ENCODE peak calls at places on chromosomes 6 and 20, in nine cellular contexts. One of them, this sample, is unnamed.

GRCh38 chr6:4872841-4873240 is 96.6 kb downstream of the CDYL start:
- DNase-seq in CD4-positive, alpha-beta T cell: no peak
- DNase-seq in AG04450: no peak
- DNase-seq in caudate nucleus: no peak
- DNase-seq in psoas muscle: no peak
- DNase-seq in effector memory CD4-positive, alpha-beta T cell: no peak
- DNase-seq in RWPE2: no peak
- DNase-seq in adrenal gland: no peak
- DNase-seq in SJSA1: no peak
- DNase-seq in this sample: no peak

GRCh38 chr6:145544031-145544430 is 191.3 kb downstream of the EPM2A start:
- DNase-seq in CD4-positive, alpha-beta T cell: no peak
- DNase-seq in AG04450: peak
- DNase-seq in caudate nucleus: no peak
- DNase-seq in psoas muscle: peak
- DNase-seq in effector memory CD4-positive, alpha-beta T cell: no peak
- DNase-seq in RWPE2: peak
- DNase-seq in adrenal gland: peak
- DNase-seq in SJSA1: no peak
- DNase-seq in this sample: peak

GRCh38 chr20:58888103-58888502 is 35.6 kb downstream of the GNAS start:
- DNase-seq in CD4-positive, alpha-beta T cell: no peak
- DNase-seq in AG04450: no peak
- DNase-seq in caudate nucleus: no peak
- DNase-seq in psoas muscle: no peak
- DNase-seq in effector memory CD4-positive, alpha-beta T cell: no peak
- DNase-seq in RWPE2: no peak
- DNase-seq in adrenal gland: no peak
- DNase-seq in SJSA1: no peak
- DNase-seq in this sample: no peak

GRCh38 chr6:44127186-44128019 is at the start of the genes MRPL14 and TMEM63B:
- DNase-seq in CD4-positive, alpha-beta T cell: peak
- DNase-seq in AG04450: peak
- DNase-seq in caudate nucleus: peak
- DNase-seq in psoas muscle: peak
- DNase-seq in effector memory CD4-positive, alpha-beta T cell: peak
- DNase-seq in RWPE2: no peak
- DNase-seq in adrenal gland: peak
- DNase-seq in SJSA1: peak
- DNase-seq in this sample: no peak

GRCh38 chr6:168373389-168373788 is 53.8 kb upstream of the DACT2 start:
- DNase-seq in CD4-positive, alpha-beta T cell: no peak
- DNase-seq in AG04450: no peak
- DNase-seq in caudate nucleus: no peak
- DNase-seq in psoas muscle: no peak
- DNase-seq in effector memory CD4-positive, alpha-beta T cell: no peak
- DNase-seq in RWPE2: no peak
- DNase-seq in adrenal gland: no peak
- DNase-seq in SJSA1: no peak
- DNase-seq in this sample: no peak

GRCh38 chr6:42120895-42121865 is 21.2 kb downstream of the C6orf132 start:
- DNase-seq in CD4-positive, alpha-beta T cell: no peak
- DNase-seq in AG04450: no peak
- DNase-seq in caudate nucleus: no peak
- DNase-seq in psoas muscle: no peak
- DNase-seq in effector memory CD4-positive, alpha-beta T cell: no peak
- DNase-seq in RWPE2: no peak
- DNase-seq in adrenal gland: no peak
- DNase-seq in SJSA1: no peak
- DNase-seq in this sample: no peak

GRCh38 chr6:156190270-156190669 is 586.9 kb upstream of the ARID1B start:
- DNase-seq in CD4-positive, alpha-beta T cell: no peak
- DNase-seq in AG04450: no peak
- DNase-seq in caudate nucleus: no peak
- DNase-seq in psoas muscle: no peak
- DNase-seq in effector memory CD4-positive, alpha-beta T cell: no peak
- DNase-seq in RWPE2: no peak
- DNase-seq in adrenal gland: no peak
- DNase-seq in SJSA1: no peak
- DNase-seq in this sample: no peak

GRCh38 chr6:22447191-22447590 is 122.2 kb upstream of the HDGFL1 start:
- DNase-seq in CD4-positive, alpha-beta T cell: no peak
- DNase-seq in AG04450: no peak
- DNase-seq in caudate nucleus: no peak
- DNase-seq in psoas muscle: peak
- DNase-seq in effector memory CD4-positive, alpha-beta T cell: no peak
- DNase-seq in RWPE2: no peak
- DNase-seq in adrenal gland: peak
- DNase-seq in SJSA1: no peak
- DNase-seq in this sample: no peak

GRCh38 chr6:164102701-164103100 is 688.2 kb downstream of the QKI start:
- DNase-seq in CD4-positive, alpha-beta T cell: no peak
- DNase-seq in AG04450: no peak
- DNase-seq in caudate nucleus: no peak
- DNase-seq in psoas muscle: no peak
- DNase-seq in effector memory CD4-positive, alpha-beta T cell: no peak
- DNase-seq in RWPE2: no peak
- DNase-seq in adrenal gland: no peak
- DNase-seq in SJSA1: no peak
- DNase-seq in this sample: no peak
- H3K27ac ChIP-seq in CD4-positive, alpha-beta T cell: no peak
- H3K27ac ChIP-seq in AG04450: no peak
- H3K27ac ChIP-seq in caudate nucleus: peak
- H3K27ac ChIP-seq in psoas muscle: no peak
- H3K27ac ChIP-seq in effector memory CD4-positive, alpha-beta T cell: no peak
- H3K27ac ChIP-seq in RWPE2: no peak
- H3K27ac ChIP-seq in adrenal gland: no peak
- H3K27ac ChIP-seq in SJSA1: no peak
- H3K27ac ChIP-seq in this sample: no peak

GRCh38 chr6:85628353-85628752 is 14.3 kb downstream of the SYNCRIP start:
- DNase-seq in CD4-positive, alpha-beta T cell: no peak
- DNase-seq in AG04450: no peak
- DNase-seq in caudate nucleus: no peak
- DNase-seq in psoas muscle: no peak
- DNase-seq in effector memory CD4-positive, alpha-beta T cell: no peak
- DNase-seq in RWPE2: no peak
- DNase-seq in adrenal gland: no peak
- DNase-seq in SJSA1: no peak
- DNase-seq in this sample: no peak
- H3K27ac ChIP-seq in CD4-positive, alpha-beta T cell: no peak
- H3K27ac ChIP-seq in AG04450: no peak
- H3K27ac ChIP-seq in caudate nucleus: no peak
- H3K27ac ChIP-seq in psoas muscle: no peak
- H3K27ac ChIP-seq in effector memory CD4-positive, alpha-beta T cell: no peak
- H3K27ac ChIP-seq in RWPE2: no peak
- H3K27ac ChIP-seq in adrenal gland: no peak
- H3K27ac ChIP-seq in SJSA1: no peak
- H3K27ac ChIP-seq in this sample: no peak

DNA sequence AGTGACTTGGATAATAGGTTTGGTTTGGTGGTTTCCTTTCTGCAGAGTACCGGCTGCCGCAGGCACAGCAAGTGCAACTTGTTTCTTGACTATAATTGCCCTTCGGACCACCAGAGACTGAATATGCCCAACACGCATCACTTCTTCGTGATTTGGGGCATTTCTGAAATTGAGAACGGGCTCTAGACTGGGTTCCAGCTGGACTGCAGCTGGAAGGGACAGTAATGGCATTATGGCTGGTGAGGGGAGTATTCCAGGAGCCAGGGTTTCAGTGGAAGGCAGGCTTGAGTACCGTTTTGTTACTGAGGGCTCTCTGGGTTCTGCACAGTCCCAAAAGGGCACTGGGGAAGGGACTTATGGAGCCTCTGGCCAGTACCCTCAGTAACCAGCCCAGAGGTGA is 40.1 kb downstream of the DSTN start:
- DNase-seq in CD4-positive, alpha-beta T cell: no peak
- DNase-seq in AG04450: no peak
- DNase-seq in caudate nucleus: no peak
- DNase-seq in psoas muscle: no peak
- DNase-seq in effector memory CD4-positive, alpha-beta T cell: no peak
- DNase-seq in RWPE2: no peak
- DNase-seq in adrenal gland: no peak
- DNase-seq in SJSA1: no peak
- DNase-seq in this sample: no peak
- H3K27ac ChIP-seq in CD4-positive, alpha-beta T cell: peak
- H3K27ac ChIP-seq in AG04450: peak
- H3K27ac ChIP-seq in caudate nucleus: no peak
- H3K27ac ChIP-seq in psoas muscle: no peak
- H3K27ac ChIP-seq in effector memory CD4-positive, alpha-beta T cell: peak
- H3K27ac ChIP-seq in RWPE2: no peak
- H3K27ac ChIP-seq in adrenal gland: no peak
- H3K27ac ChIP-seq in SJSA1: no peak
- H3K27ac ChIP-seq in this sample: peak

GRCh38 chr20:16124491-16124890 is 448.8 kb downstream of the KIF16B start:
- DNase-seq in CD4-positive, alpha-beta T cell: no peak
- DNase-seq in AG04450: no peak
- DNase-seq in caudate nucleus: no peak
- DNase-seq in psoas muscle: no peak
- DNase-seq in effector memory CD4-positive, alpha-beta T cell: no peak
- DNase-seq in RWPE2: no peak
- DNase-seq in adrenal gland: no peak
- DNase-seq in SJSA1: no peak
- DNase-seq in this sample: no peak
- H3K27ac ChIP-seq in CD4-positive, alpha-beta T cell: no peak
- H3K27ac ChIP-seq in AG04450: no peak
- H3K27ac ChIP-seq in caudate nucleus: no peak
- H3K27ac ChIP-seq in psoas muscle: no peak
- H3K27ac ChIP-seq in effector memory CD4-positive, alpha-beta T cell: no peak
- H3K27ac ChIP-seq in RWPE2: no peak
- H3K27ac ChIP-seq in adrenal gland: no peak
- H3K27ac ChIP-seq in SJSA1: peak
- H3K27ac ChIP-seq in this sample: no peak

GRCh38 chr6:163946437-163946836 is 531.9 kb downstream of the QKI start:
- DNase-seq in CD4-positive, alpha-beta T cell: no peak
- DNase-seq in AG04450: no peak
- DNase-seq in caudate nucleus: no peak
- DNase-seq in psoas muscle: peak
- DNase-seq in effector memory CD4-positive, alpha-beta T cell: no peak
- DNase-seq in RWPE2: no peak
- DNase-seq in adrenal gland: no peak
- DNase-seq in SJSA1: no peak
- DNase-seq in this sample: no peak
- H3K27ac ChIP-seq in CD4-positive, alpha-beta T cell: no peak
- H3K27ac ChIP-seq in AG04450: no peak
- H3K27ac ChIP-seq in caudate nucleus: peak
- H3K27ac ChIP-seq in psoas muscle: peak
- H3K27ac ChIP-seq in effector memory CD4-positive, alpha-beta T cell: no peak
- H3K27ac ChIP-seq in RWPE2: no peak
- H3K27ac ChIP-seq in adrenal gland: no peak
- H3K27ac ChIP-seq in SJSA1: no peak
- H3K27ac ChIP-seq in this sample: no peak

DNA sequence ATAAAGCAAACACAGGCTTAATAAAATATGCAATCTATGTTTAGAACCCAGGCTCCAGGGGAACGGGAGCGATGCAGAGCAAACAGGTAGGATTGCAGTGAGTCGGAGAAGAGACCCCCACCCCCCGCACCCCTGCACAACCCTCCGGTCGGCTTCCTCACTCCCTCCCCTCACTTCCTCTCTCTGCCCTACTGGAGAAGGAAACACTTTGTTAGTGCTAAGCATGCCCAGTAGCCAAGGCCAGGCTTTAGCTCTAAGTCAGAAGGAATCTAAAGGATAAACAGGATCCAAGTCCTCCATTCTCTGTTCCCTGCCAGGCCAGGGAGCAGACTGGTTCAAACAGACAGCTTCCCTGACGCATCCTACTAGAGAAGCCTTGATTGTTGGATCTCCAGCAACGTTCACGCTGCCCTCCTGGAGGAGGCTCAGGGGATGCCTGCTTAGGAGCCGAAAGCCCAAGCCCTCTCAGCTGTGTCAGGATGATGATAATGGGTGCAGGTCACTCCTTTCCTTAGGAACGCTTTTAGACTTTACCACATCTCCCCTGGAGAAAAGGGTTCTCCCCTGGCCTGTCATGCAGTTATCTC is 14.7 kb downstream of the FOXQ1 start:
- DNase-seq in CD4-positive, alpha-beta T cell: no peak
- DNase-seq in AG04450: peak
- DNase-seq in caudate nucleus: no peak
- DNase-seq in psoas muscle: no peak
- DNase-seq in effector memory CD4-positive, alpha-beta T cell: no peak
- DNase-seq in RWPE2: no peak
- DNase-seq in adrenal gland: no peak
- DNase-seq in SJSA1: peak
- DNase-seq in this sample: no peak
- H3K27ac ChIP-seq in CD4-positive, alpha-beta T cell: no peak
- H3K27ac ChIP-seq in AG04450: peak
- H3K27ac ChIP-seq in caudate nucleus: no peak
- H3K27ac ChIP-seq in psoas muscle: no peak
- H3K27ac ChIP-seq in effector memory CD4-positive, alpha-beta T cell: no peak
- H3K27ac ChIP-seq in RWPE2: peak
- H3K27ac ChIP-seq in adrenal gland: no peak
- H3K27ac ChIP-seq in SJSA1: peak
- H3K27ac ChIP-seq in this sample: peak

GRCh38 chr6:33578164-33578563 is 1.9 kb downstream of the BAK1 start:
- DNase-seq in CD4-positive, alpha-beta T cell: no peak
- DNase-seq in AG04450: no peak
- DNase-seq in caudate nucleus: no peak
- DNase-seq in psoas muscle: no peak
- DNase-seq in effector memory CD4-positive, alpha-beta T cell: no peak
- DNase-seq in RWPE2: no peak
- DNase-seq in adrenal gland: no peak
- DNase-seq in SJSA1: no peak
- DNase-seq in this sample: no peak
- H3K27ac ChIP-seq in CD4-positive, alpha-beta T cell: peak
- H3K27ac ChIP-seq in AG04450: no peak
- H3K27ac ChIP-seq in caudate nucleus: no peak
- H3K27ac ChIP-seq in psoas muscle: peak
- H3K27ac ChIP-seq in effector memory CD4-positive, alpha-beta T cell: peak
- H3K27ac ChIP-seq in RWPE2: peak
- H3K27ac ChIP-seq in adrenal gland: peak
- H3K27ac ChIP-seq in SJSA1: no peak
- H3K27ac ChIP-seq in this sample: peak

DNA sequence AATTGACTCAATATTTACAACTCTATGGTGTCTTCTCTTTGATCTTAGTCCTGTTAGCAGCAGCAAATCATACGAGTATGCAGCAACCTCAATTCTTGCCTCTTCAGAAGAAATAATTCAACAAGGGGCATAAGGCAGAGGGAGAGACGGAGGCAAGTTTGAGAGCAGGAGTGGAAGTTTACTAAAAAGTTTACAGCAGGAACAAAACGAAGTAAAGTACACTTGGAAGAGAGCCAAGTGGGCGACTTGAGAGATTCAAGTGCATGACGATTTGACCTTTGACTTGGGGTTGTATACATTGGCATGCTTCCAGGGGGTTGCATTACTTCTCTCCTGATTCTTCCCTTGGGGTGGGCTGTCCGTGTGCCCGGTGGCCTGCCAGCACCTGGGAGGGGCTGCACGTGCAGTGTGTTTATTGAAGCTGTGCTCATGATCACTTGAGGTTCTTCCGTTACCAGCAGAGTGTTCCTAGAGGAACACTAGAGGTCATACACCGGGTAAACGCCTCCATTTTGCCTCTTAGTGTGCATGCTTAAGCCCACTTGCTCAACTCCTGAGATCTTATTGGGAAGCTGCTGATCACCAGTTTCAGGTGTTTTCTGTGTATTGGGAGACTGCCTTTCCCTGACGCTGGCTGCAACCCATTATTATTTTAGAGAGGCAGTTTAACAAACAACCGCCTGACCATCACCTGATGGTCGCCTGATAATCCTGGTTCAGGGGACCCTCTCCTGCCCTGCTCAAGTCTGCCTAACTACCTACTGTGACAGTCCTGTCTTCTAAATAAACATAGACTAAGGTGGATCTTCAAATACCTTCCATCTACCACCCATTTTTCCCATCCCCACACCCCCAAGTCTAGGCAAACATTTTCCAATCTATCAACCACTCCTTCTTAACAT is 172.4 kb upstream of the MYLIP start:
- DNase-seq in CD4-positive, alpha-beta T cell: no peak
- DNase-seq in AG04450: no peak
- DNase-seq in caudate nucleus: no peak
- DNase-seq in psoas muscle: no peak
- DNase-seq in effector memory CD4-positive, alpha-beta T cell: no peak
- DNase-seq in RWPE2: no peak
- DNase-seq in adrenal gland: no peak
- DNase-seq in SJSA1: no peak
- DNase-seq in this sample: no peak
- H3K27ac ChIP-seq in CD4-positive, alpha-beta T cell: no peak
- H3K27ac ChIP-seq in AG04450: no peak
- H3K27ac ChIP-seq in caudate nucleus: no peak
- H3K27ac ChIP-seq in psoas muscle: no peak
- H3K27ac ChIP-seq in effector memory CD4-positive, alpha-beta T cell: no peak
- H3K27ac ChIP-seq in RWPE2: no peak
- H3K27ac ChIP-seq in adrenal gland: no peak
- H3K27ac ChIP-seq in SJSA1: no peak
- H3K27ac ChIP-seq in this sample: no peak